ENCODE peak calls at places on chromosomes 11 and 22, in seven cellular contexts. Z, V, Q, U, J, F and A are unnamed samples.

GRCh38 chr11:469684-470667 is 19.9 kb downstream of the PTDSS2 start:
- DNase-seq in Z (peak; percentile 80), V (peak; percentile 35), Q (no peak), U (peak; percentile 88), J (peak; percentile 50), F (peak; percentile 89), A (peak; percentile 35)

GRCh38 chr11:117664897-117665296 is 132.1 kb downstream of the DSCAML1 start:
- DNase-seq in Z (no peak), V (no peak), Q (peak; percentile 20), U (no peak), J (no peak), F (no peak), A (no peak)

GRCh38 chr11:69238562-69239319 is 55.2 kb upstream of the MYEOV start:
- DNase-seq in Z (no peak), V (no peak), Q (no peak), U (no peak), J (peak; percentile 32), F (no peak), A (no peak)

GRCh38 chr11:403021-403760 is 9.2 kb downstream of the PKP3 start:
- DNase-seq in Z (no peak), V (no peak), Q (no peak), U (no peak), J (no peak), F (peak; percentile 65), A (no peak)

GRCh38 chr11:48040830-48041444 is 60.6 kb downstream of the PTPRJ start:
- DNase-seq in Z (no peak), V (no peak), Q (no peak), U (no peak), J (no peak), F (no peak), A (no peak)

GRCh38 chr11:18733202-18733601 is 7.2 kb upstream of the IGSF22 start:
- DNase-seq in Z (no peak), V (no peak), Q (no peak), U (no peak), J (no peak), F (no peak), A (no peak)

GRCh38 chr22:50014655-50015401 is 2.3 kb upstream of the IL17REL start:
- DNase-seq in Z (no peak), V (peak; percentile 62), Q (peak; percentile 8), U (no peak), J (no peak), F (peak; percentile 70), A (no peak)

GRCh38 chr11:8018742-8019631 is 31.9 kb downstream of the EIF3F start:
- DNase-seq in Z (peak; percentile 87), V (peak; percentile 93), Q (peak; percentile 76), U (peak; percentile 65), J (peak; percentile 75), F (peak; percentile 92), A (peak; percentile 47)

GRCh38 chr11:91263698-91264097 is 960.9 kb upstream of the FAT3 start:
- DNase-seq in Z (no peak), V (no peak), Q (no peak), U (no peak), J (no peak), F (no peak), A (no peak)

GRCh38 chr11:6864436-6864835 is 1.6 kb downstream of the OR10A2 start:
- DNase-seq in Z (no peak), V (no peak), Q (no peak), U (no peak), J (no peak), F (no peak), A (no peak)

GRCh38 chr11:615453-616319 is at the start of gene IRF7:
- DNase-seq in Z (peak; percentile 98), V (peak; percentile 96), Q (peak; percentile 97), U (peak; percentile 88), J (peak; percentile 96), F (peak; percentile 99), A (peak; percentile 77)

GRCh38 chr11:5367461-5368074 is 16.0 kb upstream of the OR51M1 start:
- DNase-seq in Z (no peak), V (no peak), Q (no peak), U (peak; percentile 72), J (peak; percentile 12), F (no peak), A (peak; percentile 90)

GRCh38 chr22:44709881-44710400 is 7.9 kb downstream of the PRR5 start:
- DNase-seq in Z (no peak), V (no peak), Q (no peak), U (no peak), J (no peak), F (no peak), A (no peak)

GRCh38 chr11:119486016-119486415 is 63.0 kb upstream of the THY1 start:
- DNase-seq in Z (no peak), V (no peak), Q (no peak), U (no peak), J (no peak), F (peak; percentile 2), A (no peak)

GRCh38 chr22:42646569-42647525 is 2.3 kb downstream of the CYB5R3 start:
- DNase-seq in Z (peak; percentile 65), V (no peak), Q (peak; percentile 83), U (no peak), J (peak; percentile 84), F (peak; percentile 89), A (peak; percentile 9)

GRCh38 chr11:574632-575323 is 1.5 kb upstream of the PHRF1 start:
- DNase-seq in Z (no peak), V (no peak), Q (no peak), U (no peak), J (no peak), F (peak; percentile 79), A (no peak)

GRCh38 chr11:2330696-2331095 is 28.9 kb downstream of the TSPAN32 start:
- DNase-seq in Z (no peak), V (no peak), Q (no peak), U (no peak), J (no peak), F (no peak), A (no peak)

GRCh38 chr11:44570411-44571155 is 5.1 kb downstream of the CD82 start:
- DNase-seq in Z (no peak), V (peak; percentile 2), Q (no peak), U (no peak), J (no peak), F (no peak), A (no peak)

GRCh38 chr11:62931501-62932278 is 10.5 kb upstream of the CHRM1 start:
- DNase-seq in Z (no peak), V (no peak), Q (no peak), U (no peak), J (no peak), F (no peak), A (no peak)

GRCh38 chr11:12144306-12145174 is 34.1 kb downstream of the MICAL2 start:
- DNase-seq in Z (no peak), V (no peak), Q (no peak), U (no peak), J (no peak), F (no peak), A (no peak)
- H3K4me1 ChIP-seq in Z (peaks cover 73% of the 10 kb centered on the region), V (peaks cover 22% of the 10 kb centered on the region), Q (peaks cover 69% of the 10 kb centered on the region), U (peaks cover 29% of the 10 kb centered on the region), J (peaks cover 44% of the 10 kb centered on the region), F (peaks cover 5% of the 10 kb centered on the region), A (peaks cover 57% of the 10 kb centered on the region)

DNA sequence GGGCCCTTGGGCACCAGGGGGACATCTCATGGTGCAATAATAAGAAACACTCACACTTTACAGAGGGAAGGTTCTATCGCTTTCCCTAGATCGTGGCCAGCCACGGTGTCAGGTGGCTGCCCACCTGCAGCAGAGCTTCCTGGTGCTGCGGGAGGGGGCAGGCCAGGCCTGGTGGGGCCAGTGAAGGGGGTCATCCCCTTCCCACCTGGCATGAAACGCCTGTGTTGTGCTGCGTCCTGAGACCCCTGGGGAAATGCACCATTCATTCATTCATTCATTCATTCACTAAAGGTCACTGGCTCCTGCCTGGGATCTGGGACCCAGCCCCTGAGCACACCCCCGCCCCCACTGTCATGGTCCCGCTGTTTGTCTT is 394 bp upstream of the RHOD start:
- DNase-seq in Z (no peak), V (no peak), Q (no peak), U (no peak), J (no peak), F (no peak), A (no peak)
- H3K4me1 ChIP-seq in Z (peaks cover 39% of the 10 kb centered on the region), V (peaks cover 12% of the 10 kb centered on the region), Q (peaks cover 70% of the 10 kb centered on the region), U (peaks cover 7% of the 10 kb centered on the region), J (peaks cover 34% of the 10 kb centered on the region), F (peaks cover 10% of the 10 kb centered on the region), A (peaks cover 44% of the 10 kb centered on the region)

GRCh38 chr22:30535182-30535581 is 11.4 kb downstream of the SEC14L6 start:
- DNase-seq in Z (no peak), V (no peak), Q (no peak), U (peak; percentile 8), J (no peak), F (no peak), A (no peak)

GRCh38 chr22:30537083-30537731 is 9.3 kb downstream of the SEC14L6 start:
- DNase-seq in Z (no peak), V (no peak), Q (no peak), U (no peak), J (no peak), F (no peak), A (no peak)

GRCh38 chr22:30526656-30527055 is 19.9 kb downstream of the SEC14L6 start:
- DNase-seq in Z (no peak), V (no peak), Q (no peak), U (no peak), J (no peak), F (no peak), A (no peak)

DNA sequence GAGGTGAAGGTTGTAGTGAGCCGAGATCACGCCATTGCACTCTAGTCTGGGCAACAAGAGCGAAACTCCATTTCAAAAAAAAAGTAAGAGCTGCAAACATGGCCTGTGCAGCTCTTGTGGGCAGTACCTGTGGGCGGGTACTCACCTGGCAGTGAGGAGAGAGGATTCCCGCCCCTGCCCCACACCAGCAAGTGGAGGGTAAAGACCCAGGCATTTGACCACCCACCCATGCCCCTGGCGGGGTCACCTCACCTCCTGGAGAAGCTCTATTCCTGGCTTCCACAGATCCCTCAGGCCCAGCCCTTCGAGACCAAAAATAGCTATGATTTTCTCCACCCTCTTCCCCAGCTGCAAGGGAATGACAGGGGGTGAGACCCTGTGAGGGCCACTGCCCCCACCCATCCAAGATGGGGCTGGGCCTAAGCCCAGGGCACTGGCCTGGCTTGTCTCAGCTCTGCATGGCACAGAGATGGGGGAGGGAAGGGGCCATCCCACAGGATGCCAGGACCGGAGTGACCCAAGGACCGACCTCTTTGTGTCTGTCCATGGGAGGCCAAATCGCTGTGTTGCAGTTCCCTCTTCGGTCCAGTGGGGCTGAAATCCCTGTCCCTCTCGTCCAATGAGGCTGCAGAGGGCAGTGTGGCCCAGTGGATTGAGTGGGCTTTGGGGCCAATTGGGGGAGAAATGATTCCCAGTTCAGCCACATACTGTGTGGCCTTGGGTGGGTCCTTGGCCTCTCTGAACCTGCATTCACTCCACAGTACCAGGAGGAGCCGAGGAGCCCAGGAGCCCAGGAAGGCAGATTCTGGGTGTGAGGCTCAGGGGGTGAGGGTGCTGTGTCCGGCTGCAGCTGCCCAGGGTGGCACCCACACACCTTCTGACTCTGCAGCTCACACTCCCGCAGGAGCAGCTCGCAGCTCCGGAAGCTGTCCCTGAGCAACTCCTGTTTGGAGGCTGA is 14.6 kb downstream of the SEC14L6 start:
- DNase-seq in Z (no peak), V (no peak), Q (no peak), U (no peak), J (no peak), F (no peak), A (no peak)
- H3K4me1 ChIP-seq in Z (no peaks in the 10 kb centered on the region), V (no peaks in the 10 kb centered on the region), Q (no peaks in the 10 kb centered on the region), U (no peaks in the 10 kb centered on the region), J (no peaks in the 10 kb centered on the region), F (no peaks in the 10 kb centered on the region), A (no peaks in the 10 kb centered on the region)

DNA sequence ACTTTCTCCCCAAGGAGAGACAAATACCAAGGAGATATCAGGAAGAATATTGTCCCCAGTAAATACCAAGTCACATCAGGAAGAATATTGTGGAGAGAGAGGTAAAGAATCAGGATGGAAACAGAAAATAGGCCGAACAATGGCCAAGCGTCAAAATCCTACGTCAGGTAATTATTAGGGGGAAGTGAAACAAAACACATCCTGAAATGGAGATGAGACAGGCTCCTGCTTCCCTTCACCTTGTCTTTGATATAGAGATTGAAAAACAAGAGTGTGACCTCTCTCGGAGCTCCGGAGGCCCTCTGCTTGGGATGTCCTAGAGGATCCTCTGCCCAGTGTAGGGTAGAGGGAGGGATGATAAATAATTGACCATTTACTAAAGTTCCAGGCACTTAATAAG is 27.4 kb upstream of the IZUMO1R start:
- DNase-seq in Z (no peak), V (no peak), Q (no peak), U (no peak), J (no peak), F (no peak), A (no peak)
- H3K4me1 ChIP-seq in Z (no peaks in the 10 kb centered on the region), V (no peaks in the 10 kb centered on the region), Q (no peaks in the 10 kb centered on the region), U (no peaks in the 10 kb centered on the region), J (no peaks in the 10 kb centered on the region), F (no peaks in the 10 kb centered on the region), A (no peaks in the 10 kb centered on the region)